ENCODE peak calls at places on chromosomes 6 and 20, in ten cellular contexts. One of them, this sample, is unnamed.

GRCh38 chr6:5537967-5538366 is 276.7 kb downstream of the FARS2 start:
- DNase-seq in GM23248: peak; percentile 70
- DNase-seq in EL: peak; percentile 13
- DNase-seq in OCI-M1: no peak
- DNase-seq in IMR-90: peak; percentile 31
- DNase-seq in H4: no peak
- DNase-seq in iPS-NIHi11: no peak
- DNase-seq in activated CD4-positive, CD25-positive, alpha-beta regulatory T cell: no peak
- DNase-seq in effector CD8-positive, alpha-beta T cell: no peak
- DNase-seq in cardiac fibroblast: peak; percentile 49
- DNase-seq in this sample: no peak

GRCh38 chr20:58073945-58074920 is 154.2 kb downstream of the ANKRD60 start:
- DNase-seq in effector CD8-positive, alpha-beta T cell: no peak
- DNase-seq in cardiac fibroblast: peak; percentile 39
- DNase-seq in iPS-NIHi11: no peak
- DNase-seq in activated CD4-positive, CD25-positive, alpha-beta regulatory T cell: no peak
- DNase-seq in OCI-M1: no peak
- DNase-seq in EL: peak; percentile 64
- DNase-seq in IMR-90: no peak
- DNase-seq in H4: no peak
- DNase-seq in GM23248: peak; percentile 92
- DNase-seq in this sample: no peak

GRCh38 chr20:53949319-53949839 is 121.0 kb downstream of the BCAS1 start:
- DNase-seq in cardiac fibroblast: peak; percentile 82
- DNase-seq in OCI-M1: peak; percentile 23
- DNase-seq in GM23248: peak; percentile 98
- DNase-seq in IMR-90: peak; percentile 94
- DNase-seq in effector CD8-positive, alpha-beta T cell: peak; percentile 48
- DNase-seq in H4: peak; percentile 92
- DNase-seq in EL: peak; percentile 91
- DNase-seq in iPS-NIHi11: no peak
- DNase-seq in activated CD4-positive, CD25-positive, alpha-beta regulatory T cell: peak; percentile 43
- DNase-seq in this sample: peak; percentile 74

GRCh38 chr20:25072226-25072811 is 9.6 kb downstream of the VSX1 start:
- DNase-seq in OCI-M1: no peak
- DNase-seq in GM23248: peak; percentile 32
- DNase-seq in iPS-NIHi11: no peak
- DNase-seq in effector CD8-positive, alpha-beta T cell: no peak
- DNase-seq in activated CD4-positive, CD25-positive, alpha-beta regulatory T cell: no peak
- DNase-seq in H4: no peak
- DNase-seq in EL: no peak
- DNase-seq in IMR-90: no peak
- DNase-seq in cardiac fibroblast: no peak
- DNase-seq in this sample: no peak

GRCh38 chr6:80165143-80165542 is 58.7 kb downstream of the BCKDHB start:
- DNase-seq in OCI-M1: no peak
- DNase-seq in H4: no peak
- DNase-seq in iPS-NIHi11: no peak
- DNase-seq in cardiac fibroblast: no peak
- DNase-seq in EL: peak; percentile 41
- DNase-seq in IMR-90: peak; percentile 45
- DNase-seq in activated CD4-positive, CD25-positive, alpha-beta regulatory T cell: no peak
- DNase-seq in effector CD8-positive, alpha-beta T cell: no peak
- DNase-seq in GM23248: peak; percentile 60
- DNase-seq in this sample: no peak

GRCh38 chr6:47076422-47077344 is 34.6 kb upstream of the ADGRF1 start:
- DNase-seq in iPS-NIHi11: no peak
- DNase-seq in GM23248: no peak
- DNase-seq in OCI-M1: peak; percentile 59
- DNase-seq in EL: no peak
- DNase-seq in H4: peak; percentile 53
- DNase-seq in IMR-90: no peak
- DNase-seq in activated CD4-positive, CD25-positive, alpha-beta regulatory T cell: no peak
- DNase-seq in cardiac fibroblast: peak; percentile 58
- DNase-seq in effector CD8-positive, alpha-beta T cell: no peak
- DNase-seq in this sample: peak; percentile 18

GRCh38 chr6:152232494-152233151 is 404.5 kb downstream of the SYNE1 start:
- DNase-seq in activated CD4-positive, CD25-positive, alpha-beta regulatory T cell: no peak
- DNase-seq in iPS-NIHi11: peak; percentile 10
- DNase-seq in IMR-90: peak; percentile 67
- DNase-seq in cardiac fibroblast: peak; percentile 80
- DNase-seq in H4: no peak
- DNase-seq in EL: peak; percentile 46
- DNase-seq in effector CD8-positive, alpha-beta T cell: no peak
- DNase-seq in OCI-M1: peak; percentile 91
- DNase-seq in GM23248: peak; percentile 76
- DNase-seq in this sample: peak; percentile 49

GRCh38 chr20:33724439-33725094 is 4.5 kb upstream of the PXMP4 start:
- DNase-seq in IMR-90: no peak
- DNase-seq in iPS-NIHi11: no peak
- DNase-seq in EL: no peak
- DNase-seq in H4: no peak
- DNase-seq in effector CD8-positive, alpha-beta T cell: no peak
- DNase-seq in cardiac fibroblast: peak; percentile 37
- DNase-seq in activated CD4-positive, CD25-positive, alpha-beta regulatory T cell: no peak
- DNase-seq in OCI-M1: no peak
- DNase-seq in GM23248: no peak
- DNase-seq in this sample: no peak

GRCh38 chr6:99282479-99283062 is 66.9 kb downstream of the FAXC start:
- DNase-seq in activated CD4-positive, CD25-positive, alpha-beta regulatory T cell: no peak
- DNase-seq in H4: no peak
- DNase-seq in EL: peak; percentile 15
- DNase-seq in GM23248: peak; percentile 59
- DNase-seq in cardiac fibroblast: peak; percentile 35
- DNase-seq in IMR-90: peak; percentile 30
- DNase-seq in effector CD8-positive, alpha-beta T cell: no peak
- DNase-seq in iPS-NIHi11: peak; percentile 18
- DNase-seq in OCI-M1: peak; percentile 69
- DNase-seq in this sample: peak; percentile 30

GRCh38 chr20:54759589-54759988 is 284.2 kb downstream of the DOK5 start:
- DNase-seq in GM23248: no peak
- DNase-seq in iPS-NIHi11: no peak
- DNase-seq in OCI-M1: no peak
- DNase-seq in effector CD8-positive, alpha-beta T cell: no peak
- DNase-seq in EL: no peak
- DNase-seq in H4: no peak
- DNase-seq in IMR-90: no peak
- DNase-seq in cardiac fibroblast: no peak
- DNase-seq in activated CD4-positive, CD25-positive, alpha-beta regulatory T cell: no peak
- DNase-seq in this sample: no peak

GRCh38 chr20:47031821-47032220 is 137.2 kb downstream of the EYA2 start:
- DNase-seq in EL: no peak
- DNase-seq in IMR-90: no peak
- DNase-seq in activated CD4-positive, CD25-positive, alpha-beta regulatory T cell: no peak
- DNase-seq in iPS-NIHi11: no peak
- DNase-seq in cardiac fibroblast: no peak
- DNase-seq in OCI-M1: no peak
- DNase-seq in H4: no peak
- DNase-seq in GM23248: no peak
- DNase-seq in effector CD8-positive, alpha-beta T cell: no peak
- DNase-seq in this sample: no peak

GRCh38 chr20:50153153-50153499 is 397 bp downstream of the PEDS1 start:
- DNase-seq in OCI-M1: peak; percentile 49
- DNase-seq in EL: no peak
- DNase-seq in IMR-90: no peak
- DNase-seq in iPS-NIHi11: no peak
- DNase-seq in effector CD8-positive, alpha-beta T cell: no peak
- DNase-seq in activated CD4-positive, CD25-positive, alpha-beta regulatory T cell: no peak
- DNase-seq in H4: no peak
- DNase-seq in cardiac fibroblast: no peak
- DNase-seq in GM23248: peak; percentile 43
- DNase-seq in this sample: no peak

GRCh38 chr6:111441678-111442243 is 41.3 kb downstream of the REV3L start:
- DNase-seq in EL: no peak
- DNase-seq in effector CD8-positive, alpha-beta T cell: no peak
- DNase-seq in OCI-M1: peak; percentile 63
- DNase-seq in cardiac fibroblast: no peak
- DNase-seq in IMR-90: no peak
- DNase-seq in H4: no peak
- DNase-seq in iPS-NIHi11: no peak
- DNase-seq in GM23248: no peak
- DNase-seq in activated CD4-positive, CD25-positive, alpha-beta regulatory T cell: no peak
- DNase-seq in this sample: no peak

GRCh38 chr6:51513891-51514290 is 573.5 kb downstream of the PKHD1 start:
- DNase-seq in OCI-M1: no peak
- DNase-seq in H4: no peak
- DNase-seq in activated CD4-positive, CD25-positive, alpha-beta regulatory T cell: no peak
- DNase-seq in EL: no peak
- DNase-seq in GM23248: no peak
- DNase-seq in IMR-90: no peak
- DNase-seq in iPS-NIHi11: no peak
- DNase-seq in cardiac fibroblast: no peak
- DNase-seq in effector CD8-positive, alpha-beta T cell: no peak
- DNase-seq in this sample: no peak

GRCh38 chr6:118542184-118542952 is 5.7 kb upstream of the PLN start:
- DNase-seq in EL: peak; percentile 70
- DNase-seq in iPS-NIHi11: no peak
- DNase-seq in effector CD8-positive, alpha-beta T cell: no peak
- DNase-seq in cardiac fibroblast: peak; percentile 81
- DNase-seq in GM23248: peak; percentile 95
- DNase-seq in OCI-M1: no peak
- DNase-seq in H4: peak; percentile 12
- DNase-seq in activated CD4-positive, CD25-positive, alpha-beta regulatory T cell: no peak
- DNase-seq in IMR-90: peak; percentile 85
- DNase-seq in this sample: no peak

GRCh38 chr20:56393133-56393472 is 658 bp downstream of the CSTF1 start:
- DNase-seq in GM23248: peak; percentile 41
- DNase-seq in effector CD8-positive, alpha-beta T cell: no peak
- DNase-seq in IMR-90: no peak
- DNase-seq in activated CD4-positive, CD25-positive, alpha-beta regulatory T cell: no peak
- DNase-seq in cardiac fibroblast: no peak
- DNase-seq in OCI-M1: peak; percentile 44
- DNase-seq in EL: no peak
- DNase-seq in H4: no peak
- DNase-seq in iPS-NIHi11: no peak
- DNase-seq in this sample: peak; percentile 11

GRCh38 chr6:32972353-32973143 is 4.2 kb downstream of the BRD2 start:
- DNase-seq in effector CD8-positive, alpha-beta T cell: peak; percentile 62
- DNase-seq in iPS-NIHi11: no peak
- DNase-seq in EL: no peak
- DNase-seq in H4: no peak
- DNase-seq in IMR-90: no peak
- DNase-seq in cardiac fibroblast: no peak
- DNase-seq in OCI-M1: peak; percentile 77
- DNase-seq in GM23248: peak; percentile 57
- DNase-seq in activated CD4-positive, CD25-positive, alpha-beta regulatory T cell: peak; percentile 60
- DNase-seq in this sample: no peak

GRCh38 chr6:31103136-31103535 is 9.2 kb downstream of the C6orf15 start:
- DNase-seq in effector CD8-positive, alpha-beta T cell: no peak
- DNase-seq in GM23248: no peak
- DNase-seq in H4: no peak
- DNase-seq in IMR-90: no peak
- DNase-seq in OCI-M1: no peak
- DNase-seq in iPS-NIHi11: no peak
- DNase-seq in activated CD4-positive, CD25-positive, alpha-beta regulatory T cell: no peak
- DNase-seq in EL: no peak
- DNase-seq in cardiac fibroblast: no peak
- DNase-seq in this sample: no peak

GRCh38 chr6:18823782-18824386 is 436.7 kb downstream of the RNF144B start:
- DNase-seq in OCI-M1: peak; percentile 86
- DNase-seq in activated CD4-positive, CD25-positive, alpha-beta regulatory T cell: no peak
- DNase-seq in EL: peak; percentile 39
- DNase-seq in cardiac fibroblast: peak; percentile 12
- DNase-seq in GM23248: peak; percentile 3
- DNase-seq in effector CD8-positive, alpha-beta T cell: no peak
- DNase-seq in IMR-90: peak; percentile 1
- DNase-seq in H4: peak; percentile 5
- DNase-seq in iPS-NIHi11: peak; percentile 32
- DNase-seq in this sample: peak; percentile 70

GRCh38 chr20:16526433-16527380 is 46.5 kb downstream of the KIF16B start:
- DNase-seq in EL: no peak
- DNase-seq in activated CD4-positive, CD25-positive, alpha-beta regulatory T cell: no peak
- DNase-seq in iPS-NIHi11: no peak
- DNase-seq in IMR-90: peak; percentile 40
- DNase-seq in GM23248: no peak
- DNase-seq in OCI-M1: no peak
- DNase-seq in H4: no peak
- DNase-seq in effector CD8-positive, alpha-beta T cell: no peak
- DNase-seq in cardiac fibroblast: no peak
- DNase-seq in this sample: no peak

GRCh38 chr6:31585531-31585930 is 546 bp upstream of the LST1 start:
- DNase-seq in cardiac fibroblast: no peak
- DNase-seq in H4: no peak
- DNase-seq in GM23248: peak; percentile 30
- DNase-seq in iPS-NIHi11: peak; percentile 58
- DNase-seq in activated CD4-positive, CD25-positive, alpha-beta regulatory T cell: no peak
- DNase-seq in OCI-M1: peak; percentile 73
- DNase-seq in IMR-90: no peak
- DNase-seq in effector CD8-positive, alpha-beta T cell: no peak
- DNase-seq in EL: no peak
- DNase-seq in this sample: peak; percentile 42

GRCh38 chr6:107866606-107867301 is 42.6 kb upstream of the SCML4 start:
- DNase-seq in cardiac fibroblast: peak; percentile 50
- DNase-seq in IMR-90: peak; percentile 34
- DNase-seq in GM23248: peak; percentile 65
- DNase-seq in OCI-M1: peak; percentile 77
- DNase-seq in H4: peak; percentile 14
- DNase-seq in iPS-NIHi11: peak; percentile 38
- DNase-seq in effector CD8-positive, alpha-beta T cell: no peak
- DNase-seq in EL: peak; percentile 34
- DNase-seq in activated CD4-positive, CD25-positive, alpha-beta regulatory T cell: no peak
- DNase-seq in this sample: peak; percentile 67

GRCh38 chr6:106253194-106253593 is 72.4 kb downstream of the ATG5 start:
- DNase-seq in GM23248: peak; percentile 93
- DNase-seq in IMR-90: peak; percentile 80
- DNase-seq in OCI-M1: no peak
- DNase-seq in iPS-NIHi11: no peak
- DNase-seq in activated CD4-positive, CD25-positive, alpha-beta regulatory T cell: no peak
- DNase-seq in H4: peak; percentile 15
- DNase-seq in cardiac fibroblast: peak; percentile 44
- DNase-seq in EL: peak; percentile 93
- DNase-seq in effector CD8-positive, alpha-beta T cell: no peak
- DNase-seq in this sample: no peak

GRCh38 chr6:36839819-36840379 is 655 bp upstream of the CPNE5 start:
- DNase-seq in cardiac fibroblast: peak; percentile 55
- DNase-seq in activated CD4-positive, CD25-positive, alpha-beta regulatory T cell: no peak
- DNase-seq in OCI-M1: peak; percentile 37
- DNase-seq in effector CD8-positive, alpha-beta T cell: no peak
- DNase-seq in EL: peak; percentile 39
- DNase-seq in iPS-NIHi11: peak; percentile 80
- DNase-seq in IMR-90: no peak
- DNase-seq in H4: no peak
- DNase-seq in GM23248: peak; percentile 67
- DNase-seq in this sample: peak; percentile 69

GRCh38 chr20:60117040-60117439 is 158.8 kb downstream of the CDH26 start:
- DNase-seq in OCI-M1: peak; percentile 28
- DNase-seq in EL: peak; percentile 4
- DNase-seq in effector CD8-positive, alpha-beta T cell: no peak
- DNase-seq in iPS-NIHi11: no peak
- DNase-seq in cardiac fibroblast: no peak
- DNase-seq in IMR-90: peak; percentile 8
- DNase-seq in activated CD4-positive, CD25-positive, alpha-beta regulatory T cell: no peak
- DNase-seq in H4: no peak
- DNase-seq in GM23248: peak; percentile 66
- DNase-seq in this sample: peak; percentile 39

GRCh38 chr6:53793318-53793975 is 1.4 kb upstream of the LRRC1 start:
- DNase-seq in OCI-M1: peak; percentile 70
- DNase-seq in GM23248: peak; percentile 70
- DNase-seq in cardiac fibroblast: peak; percentile 71
- DNase-seq in H4: peak; percentile 44
- DNase-seq in EL: peak; percentile 65
- DNase-seq in IMR-90: peak; percentile 61
- DNase-seq in iPS-NIHi11: peak; percentile 65
- DNase-seq in activated CD4-positive, CD25-positive, alpha-beta regulatory T cell: no peak
- DNase-seq in effector CD8-positive, alpha-beta T cell: no peak
- DNase-seq in this sample: peak; percentile 71